ENCODE peak calls at places on chromosomes 3 and 15, in four cellular contexts. Z is adipocyte; U is stimulated activated CD8-positive, alpha-beta memory T cell treated with anti-CD3 and anti-CD28 coated beads, Interleukin-2, amount 100 ng/mL, for 48 hours; M is Peyer's patch. F is an unnamed sample.

GRCh38 chr3:123815981-123816380 is 68.2 kb downstream of the MYLK start:
- DNase-seq in Z (no peak), U (no peak), M (no peak), F (no peak)

GRCh38 chr3:105970283-105970682 is 101.5 kb upstream of the CBLB start:
- DNase-seq in Z (peak; percentile 93), U (no peak), M (no peak), F (peak; percentile 43)

GRCh38 chr15:95401586-95401985 is 928.9 kb upstream of the NR2F2 start:
- DNase-seq in Z (peak; percentile 77), U (no peak), M (no peak), F (peak; percentile 28)

GRCh38 chr3:187807086-187807862 is 62.0 kb upstream of the BCL6 start:
- DNase-seq in Z (peak; percentile 50), U (no peak), M (no peak), F (peak; percentile 41)

GRCh38 chr3:27253831-27254230 is 115.4 kb downstream of the NEK10 start:
- DNase-seq in Z (peak; percentile 71), U (no peak), M (peak; percentile 50), F (peak; percentile 64)

GRCh38 chr3:177468331-177468730 is 271.0 kb upstream of the TBL1XR1 start:
- DNase-seq in Z (peak; percentile 76), U (no peak), M (no peak), F (peak; percentile 87)

GRCh38 chr3:196740476-196741400 is 1.1 kb downstream of the PAK2 start:
- DNase-seq in Z (peak; percentile 77), U (peak; percentile 5), M (no peak), F (peak; percentile 56)

GRCh38 chr3:196159952-196160804 is 51.0 kb downstream of the ZDHHC19 start:
- DNase-seq in Z (peak; percentile 48), U (peak; percentile 16), M (peak; percentile 85), F (peak; percentile 75)

GRCh38 chr15:69090197-69090948 is 70.1 kb upstream of the GLCE start:
- DNase-seq in Z (peak; percentile 15), U (no peak), M (no peak), F (peak; percentile 16)

GRCh38 chr15:42151736-42152135 is 4.7 kb downstream of the PLA2G4F start:
- DNase-seq in Z (no peak), U (no peak), M (peak; percentile 31), F (no peak)

GRCh38 chr15:38073278-38073930 is 139.0 kb downstream of the TMCO5A start:
- DNase-seq in Z (peak; percentile 45), U (no peak), M (peak; percentile 49), F (peak; percentile 6)

GRCh38 chr3:79175870-79176269 is 591.9 kb downstream of the ROBO1 start:
- DNase-seq in Z (no peak), U (no peak), M (no peak), F (no peak)

GRCh38 chr3:52401551-52401950 is 43.4 kb downstream of the SEMA3G start:
- DNase-seq in Z (no peak), U (no peak), M (no peak), F (no peak)

GRCh38 chr3:71005797-71006321 is 577.7 kb downstream of the FOXP1 start:
- DNase-seq in Z (no peak), U (no peak), M (no peak), F (no peak)

GRCh38 chr3:128174645-128175590 is 21.6 kb downstream of the EEFSEC start:
- DNase-seq in Z (peak; percentile 37), U (no peak), M (no peak), F (no peak)

GRCh38 chr3:160129459-160130061 is 95.7 kb upstream of the C3orf80 start:
- DNase-seq in Z (peak; percentile 87), U (no peak), M (no peak), F (peak; percentile 87)

GRCh38 chr15:75201609-75202250 is at the start of gene C15orf39:
- DNase-seq in Z (peak; percentile 91), U (peak; percentile 67), M (peak; percentile 87), F (peak; percentile 97)

GRCh38 chr15:38758001-38758400 is 193.4 kb upstream of the RASGRP1 start:
- DNase-seq in Z (peak; percentile 87), U (no peak), M (no peak), F (peak; percentile 68)

GRCh38 chr3:137121704-137122314 is 164.0 kb downstream of the IL20RB start:
- DNase-seq in Z (peak; percentile 40), U (no peak), M (no peak), F (peak; percentile 34)

GRCh38 chr3:41693799-41694198 is 268.1 kb downstream of the ULK4 start:
- DNase-seq in Z (peak; percentile 20), U (no peak), M (no peak), F (no peak)

GRCh38 chr3:43161684-43162512 is 56.0 kb upstream of the POMGNT2 start:
- DNase-seq in Z (peak; percentile 87), U (no peak), M (no peak), F (peak; percentile 58)

GRCh38 chr3:126678691-126679317 is 23.9 kb upstream of the TXNRD3 start:
- DNase-seq in Z (no peak), U (no peak), M (peak; percentile 64), F (no peak)

GRCh38 chr3:171791695-171792082 is 18.6 kb downstream of the PLD1 start:
- DNase-seq in Z (no peak), U (no peak), M (no peak), F (no peak)

GRCh38 chr15:39179980-39180379 is 400.9 kb upstream of the THBS1 start:
- DNase-seq in Z (peak; percentile 43), U (no peak), M (no peak), F (no peak)

GRCh38 chr3:149374391-149374790 is 3.1 kb downstream of the TM4SF1 start:
- DNase-seq in Z (no peak), U (no peak), M (no peak), F (no peak)

GRCh38 chr15:90099868-90100854 is 2.1 kb downstream of the IDH2 start:
- DNase-seq in Z (peak; percentile 66), U (no peak), M (peak; percentile 72), F (peak; percentile 71)

GRCh38 chr15:31273258-31273941 is 53.2 kb upstream of the KLF13 start:
- DNase-seq in Z (no peak), U (no peak), M (peak; percentile 45), F (no peak)

GRCh38 chr15:81194723-81195122 is 2.0 kb upstream of the IL16 start:
- DNase-seq in Z (peak; percentile 25), U (no peak), M (no peak), F (no peak)

GRCh38 chr15:81897011-81897677 is 148.7 kb downstream of the MEX3B start:
- DNase-seq in Z (peak; percentile 81), U (no peak), M (no peak), F (peak; percentile 60)

GRCh38 chr15:75043509-75044257 is 20.3 kb downstream of the PPCDC start:
- DNase-seq in Z (peak; percentile 100), U (no peak), M (peak; percentile 94), F (peak; percentile 96)

F was measured in GM03348.